ENCODE peak calls at places on chromosomes 3 and 15, in four cellular contexts. One of them, this sample, is unnamed.
A peak's percentile ranks its signal among the peaks of the same experiment; 100 is the strongest.

GRCh38 chr15:84398763-84399701 is 163.5 kb downstream of the GOLGA6L4 start:
- DNase-seq in OCI-LY7: no peak
- DNase-seq in gastrocnemius medialis: no peak
- DNase-seq in lower lobe of right lung: no peak
- DNase-seq in this sample: peak; percentile 12

GRCh38 chr15:96335429-96335807 is 4.9 kb downstream of the NR2F2 start:
- DNase-seq in OCI-LY7: no peak
- DNase-seq in lower lobe of right lung: no peak
- DNase-seq in gastrocnemius medialis: no peak
- DNase-seq in this sample: no peak

GRCh38 chr3:62159693-62160092 is 213.7 kb downstream of the FEZF2 start:
- DNase-seq in lower lobe of right lung: no peak
- DNase-seq in OCI-LY7: no peak
- DNase-seq in gastrocnemius medialis: peak; percentile 92
- DNase-seq in this sample: peak; percentile 76

GRCh38 chr15:82850242-82850591 is 40.8 kb downstream of the WHAMM start:
- DNase-seq in OCI-LY7: no peak
- DNase-seq in lower lobe of right lung: no peak
- DNase-seq in gastrocnemius medialis: no peak
- DNase-seq in this sample: no peak

GRCh38 chr15:42348083-42348482 is 11.2 kb upstream of the CAPN3 start:
- DNase-seq in gastrocnemius medialis: no peak
- DNase-seq in lower lobe of right lung: no peak
- DNase-seq in OCI-LY7: no peak
- DNase-seq in this sample: no peak

GRCh38 chr15:39976291-39977274 is 42.7 kb downstream of the EIF2AK4 start:
- DNase-seq in lower lobe of right lung: peak; percentile 59
- DNase-seq in OCI-LY7: peak; percentile 79
- DNase-seq in gastrocnemius medialis: peak; percentile 51
- DNase-seq in this sample: peak; percentile 45

GRCh38 chr3:172646439-172647015 is 64.3 kb downstream of the NCEH1 start:
- DNase-seq in gastrocnemius medialis: no peak
- DNase-seq in lower lobe of right lung: no peak
- DNase-seq in OCI-LY7: no peak
- DNase-seq in this sample: no peak

GRCh38 chr3:32102289-32102688 is 4.1 kb upstream of the GPD1L start:
- DNase-seq in gastrocnemius medialis: no peak
- DNase-seq in OCI-LY7: peak; percentile 10
- DNase-seq in lower lobe of right lung: no peak
- DNase-seq in this sample: no peak

GRCh38 chr15:85380217-85380859 is at the start of gene AKAP13:
- DNase-seq in gastrocnemius medialis: peak; percentile 98
- DNase-seq in lower lobe of right lung: peak; percentile 99
- DNase-seq in OCI-LY7: peak; percentile 100
- DNase-seq in this sample: peak; percentile 98

GRCh38 chr3:130761730-130762311 is 15.2 kb upstream of the PIK3R4 start:
- DNase-seq in OCI-LY7: no peak
- DNase-seq in lower lobe of right lung: no peak
- DNase-seq in gastrocnemius medialis: no peak
- DNase-seq in this sample: no peak

GRCh38 chr15:70870066-70870465 is 16.1 kb upstream of the LARP6 start:
- DNase-seq in OCI-LY7: no peak
- DNase-seq in gastrocnemius medialis: no peak
- DNase-seq in lower lobe of right lung: no peak
- DNase-seq in this sample: no peak

GRCh38 chr3:15810702-15811101 is 12.9 kb upstream of the ANKRD28 start:
- DNase-seq in OCI-LY7: no peak
- DNase-seq in lower lobe of right lung: no peak
- DNase-seq in gastrocnemius medialis: no peak
- DNase-seq in this sample: no peak
- H3K4me1 ChIP-seq in OCI-LY7: peaks cover 13% of the 10 kb centered on the region
- H3K4me1 ChIP-seq in lower lobe of right lung: peaks cover 17% of the 10 kb centered on the region
- H3K4me1 ChIP-seq in gastrocnemius medialis: peaks cover 14% of the 10 kb centered on the region
- H3K4me1 ChIP-seq in this sample: peaks cover 4% of the 10 kb centered on the region

DNA sequence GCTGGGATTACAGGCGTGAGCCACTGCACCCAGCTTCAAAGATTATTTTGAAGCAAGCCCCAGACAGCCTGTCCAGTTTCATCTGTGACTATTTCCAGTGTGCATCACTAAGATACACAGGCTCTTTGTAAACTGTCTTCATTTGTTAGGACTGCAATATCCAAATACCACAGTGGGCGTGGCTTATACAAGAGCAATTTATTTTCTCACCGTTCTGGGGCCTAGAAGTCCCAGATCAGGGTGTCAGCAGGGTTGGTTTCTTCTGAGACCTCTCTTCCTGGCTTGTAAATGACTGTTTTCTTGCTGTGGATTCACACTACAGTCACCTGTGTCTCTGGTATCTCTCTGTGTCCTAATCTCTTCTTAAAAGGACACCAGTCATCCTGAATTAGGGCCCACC is 59.7 kb downstream of the RLBP1 start:
- DNase-seq in gastrocnemius medialis: no peak
- DNase-seq in OCI-LY7: no peak
- DNase-seq in lower lobe of right lung: no peak
- DNase-seq in this sample: no peak
- H3K4me1 ChIP-seq in gastrocnemius medialis: peaks cover 78% of the 10 kb centered on the region
- H3K4me1 ChIP-seq in OCI-LY7: no peaks in the 10 kb centered on the region
- H3K4me1 ChIP-seq in lower lobe of right lung: peaks cover 28% of the 10 kb centered on the region
- H3K4me1 ChIP-seq in this sample: no peaks in the 10 kb centered on the region

DNA sequence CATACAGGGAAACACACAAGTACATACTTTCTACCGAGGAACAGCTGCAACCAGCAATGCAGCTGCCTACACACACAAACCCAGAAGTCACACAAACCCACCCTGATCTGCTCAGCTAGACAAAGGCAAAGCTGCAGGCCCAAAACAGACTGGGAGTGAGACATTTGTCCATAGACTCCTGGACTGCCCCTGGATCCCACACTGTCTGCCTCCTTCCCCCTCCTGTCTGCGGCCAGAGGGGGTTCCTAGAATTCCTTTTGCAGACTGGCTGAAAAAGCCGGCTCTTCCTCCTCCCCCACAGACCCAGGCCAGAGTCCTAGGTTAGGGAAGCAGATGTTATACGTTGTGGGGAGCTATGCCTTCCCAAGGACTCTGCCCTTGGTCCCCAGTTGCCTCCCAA is 37.2 kb upstream of the CILP start:
- DNase-seq in gastrocnemius medialis: no peak
- DNase-seq in OCI-LY7: no peak
- DNase-seq in lower lobe of right lung: no peak
- DNase-seq in this sample: no peak
- H3K4me1 ChIP-seq in gastrocnemius medialis: peaks cover 4% of the 10 kb centered on the region
- H3K4me1 ChIP-seq in OCI-LY7: no peaks in the 10 kb centered on the region
- H3K4me1 ChIP-seq in lower lobe of right lung: no peaks in the 10 kb centered on the region
- H3K4me1 ChIP-seq in this sample: peaks cover 11% of the 10 kb centered on the region

GRCh38 chr3:194268659-194269487 is 82.3 kb downstream of the CPN2 start:
- DNase-seq in gastrocnemius medialis: no peak
- DNase-seq in OCI-LY7: no peak
- DNase-seq in lower lobe of right lung: peak; percentile 22
- DNase-seq in this sample: no peak

GRCh38 chr3:194266658-194267005 is 84.5 kb downstream of the CPN2 start:
- DNase-seq in gastrocnemius medialis: no peak
- DNase-seq in OCI-LY7: no peak
- DNase-seq in lower lobe of right lung: no peak
- DNase-seq in this sample: peak; percentile 6

GRCh38 chr3:194269610-194270145 is 81.5 kb downstream of the CPN2 start:
- DNase-seq in lower lobe of right lung: peak; percentile 82
- DNase-seq in gastrocnemius medialis: peak; percentile 67
- DNase-seq in OCI-LY7: no peak
- DNase-seq in this sample: peak; percentile 79

GRCh38 chr3:194265996-194266657 is 85.0 kb downstream of the CPN2 start:
- DNase-seq in OCI-LY7: no peak
- DNase-seq in gastrocnemius medialis: no peak
- DNase-seq in lower lobe of right lung: no peak
- DNase-seq in this sample: no peak

DNA sequence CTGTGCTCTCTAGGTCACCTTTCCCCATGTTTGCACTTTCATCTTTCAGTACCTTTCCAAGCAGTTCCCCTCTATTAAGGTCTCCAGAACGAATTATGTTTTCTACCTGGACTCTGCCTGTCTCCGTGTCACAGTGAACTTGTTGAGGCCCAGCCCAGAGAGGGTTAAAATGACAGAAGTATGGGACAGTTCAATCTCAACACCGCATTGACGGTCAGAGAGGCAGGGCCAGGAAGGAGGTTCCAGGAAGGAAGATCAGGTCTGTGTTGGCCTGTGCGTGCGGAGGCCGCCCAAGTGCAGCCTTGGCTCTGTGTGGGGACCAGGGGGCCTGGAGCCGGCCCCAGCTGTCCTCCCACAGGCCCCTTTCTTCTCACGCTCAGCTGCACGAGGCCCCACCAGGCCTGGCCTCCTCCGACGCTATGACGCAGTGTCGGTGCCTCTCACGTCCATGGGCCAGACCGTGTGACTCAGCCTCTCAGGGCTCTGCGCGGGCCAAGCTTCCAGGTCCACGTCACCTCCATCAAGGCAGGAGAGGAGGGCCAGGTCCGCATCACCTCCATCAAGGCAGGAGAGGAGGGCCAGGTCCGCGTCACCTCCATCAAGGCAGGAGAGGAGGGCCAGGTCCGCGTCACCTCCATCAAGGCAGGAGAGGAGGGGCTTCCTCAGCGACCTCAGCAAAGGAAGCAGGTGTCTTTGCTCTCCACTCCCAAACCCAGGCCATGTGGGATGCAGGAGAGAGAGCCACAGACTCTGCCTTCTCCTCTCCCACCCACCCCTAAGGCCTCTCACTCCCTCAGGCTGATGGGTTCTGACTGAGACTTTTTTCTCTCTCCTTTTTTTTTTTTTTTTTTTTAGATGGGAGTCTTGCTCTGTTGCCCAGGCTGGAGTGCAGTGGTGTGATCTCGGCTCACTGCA is 83.1 kb downstream of the CPN2 start:
- DNase-seq in lower lobe of right lung: peak; percentile 43
- DNase-seq in gastrocnemius medialis: no peak
- DNase-seq in OCI-LY7: no peak
- DNase-seq in this sample: peak; percentile 74
- H3K4me1 ChIP-seq in lower lobe of right lung: peaks cover 64% of the 10 kb centered on the region
- H3K4me1 ChIP-seq in gastrocnemius medialis: peaks cover 56% of the 10 kb centered on the region
- H3K4me1 ChIP-seq in OCI-LY7: no peaks in the 10 kb centered on the region
- H3K4me1 ChIP-seq in this sample: peaks cover 19% of the 10 kb centered on the region

DNA sequence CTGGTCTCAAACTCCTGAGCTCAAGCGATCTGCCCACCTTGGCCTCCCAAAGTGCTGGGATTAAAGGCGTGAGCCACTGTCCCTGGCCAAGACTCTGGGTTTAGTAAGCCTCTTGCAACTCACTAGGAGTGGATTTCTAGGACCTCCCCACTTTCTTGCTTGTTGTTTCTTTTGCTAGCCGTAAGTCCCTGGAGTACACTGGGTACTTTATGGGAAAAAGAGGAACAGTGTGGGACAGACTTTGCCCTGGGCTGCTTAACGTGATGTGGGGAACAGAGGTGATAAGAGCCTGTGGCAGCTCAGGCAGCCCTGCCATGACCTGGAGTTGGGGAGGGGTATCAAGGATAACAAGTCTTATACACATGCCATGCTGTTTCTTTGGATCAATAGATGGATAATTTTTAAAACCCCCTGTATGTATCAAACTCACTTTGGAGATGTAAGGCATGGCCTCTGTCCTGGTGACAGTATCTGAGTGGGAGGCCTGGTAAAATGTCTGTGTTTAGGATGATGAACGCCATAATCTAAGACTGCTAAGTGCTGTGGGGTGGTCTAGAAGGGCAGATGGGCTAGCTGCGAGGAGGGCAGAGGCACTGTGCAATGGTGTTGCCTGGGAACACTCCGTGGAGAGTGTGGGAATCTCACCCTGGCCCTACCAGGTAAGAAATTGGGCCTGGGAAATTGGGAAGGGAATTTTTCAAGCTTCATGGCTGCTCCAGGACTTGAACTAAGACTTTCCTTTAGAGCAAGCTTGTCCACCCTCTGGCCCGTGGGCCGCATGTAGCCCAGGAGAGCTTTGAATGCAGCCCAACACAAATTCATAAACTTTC is 54.8 kb downstream of the SMAD3 start:
- DNase-seq in lower lobe of right lung: no peak
- DNase-seq in gastrocnemius medialis: no peak
- DNase-seq in OCI-LY7: no peak
- DNase-seq in this sample: no peak
- H3K4me1 ChIP-seq in lower lobe of right lung: peaks cover 75% of the 10 kb centered on the region
- H3K4me1 ChIP-seq in gastrocnemius medialis: peaks cover 93% of the 10 kb centered on the region
- H3K4me1 ChIP-seq in OCI-LY7: peaks cover 72% of the 10 kb centered on the region
- H3K4me1 ChIP-seq in this sample: peaks cover 17% of the 10 kb centered on the region

GRCh38 chr15:49847937-49848823 is 227.3 kb downstream of the DTWD1 start:
- DNase-seq in lower lobe of right lung: no peak
- DNase-seq in OCI-LY7: no peak
- DNase-seq in gastrocnemius medialis: no peak
- DNase-seq in this sample: no peak
- H3K4me1 ChIP-seq in lower lobe of right lung: no peaks in the 10 kb centered on the region
- H3K4me1 ChIP-seq in OCI-LY7: no peaks in the 10 kb centered on the region
- H3K4me1 ChIP-seq in gastrocnemius medialis: no peaks in the 10 kb centered on the region
- H3K4me1 ChIP-seq in this sample: no peaks in the 10 kb centered on the region

GRCh38 chr3:112038863-112039262 is 4.3 kb downstream of the TMPRSS7 start:
- DNase-seq in lower lobe of right lung: no peak
- DNase-seq in OCI-LY7: peak; percentile 69
- DNase-seq in gastrocnemius medialis: no peak
- DNase-seq in this sample: no peak
- H3K4me1 ChIP-seq in lower lobe of right lung: peaks cover 7% of the 10 kb centered on the region
- H3K4me1 ChIP-seq in OCI-LY7: peaks cover 14% of the 10 kb centered on the region
- H3K4me1 ChIP-seq in gastrocnemius medialis: peaks cover 2% of the 10 kb centered on the region
- H3K4me1 ChIP-seq in this sample: no peaks in the 10 kb centered on the region

GRCh38 chr3:141366285-141367037 is 1.8 kb upstream of the ZBTB38 start:
- DNase-seq in lower lobe of right lung: peak; percentile 64
- DNase-seq in OCI-LY7: no peak
- DNase-seq in gastrocnemius medialis: peak; percentile 80
- DNase-seq in this sample: peak; percentile 66
- H3K4me1 ChIP-seq in lower lobe of right lung: peaks cover 49% of the 10 kb centered on the region
- H3K4me1 ChIP-seq in OCI-LY7: peaks cover 5% of the 10 kb centered on the region
- H3K4me1 ChIP-seq in gastrocnemius medialis: peaks cover 48% of the 10 kb centered on the region
- H3K4me1 ChIP-seq in this sample: peaks cover 13% of the 10 kb centered on the region

DNA sequence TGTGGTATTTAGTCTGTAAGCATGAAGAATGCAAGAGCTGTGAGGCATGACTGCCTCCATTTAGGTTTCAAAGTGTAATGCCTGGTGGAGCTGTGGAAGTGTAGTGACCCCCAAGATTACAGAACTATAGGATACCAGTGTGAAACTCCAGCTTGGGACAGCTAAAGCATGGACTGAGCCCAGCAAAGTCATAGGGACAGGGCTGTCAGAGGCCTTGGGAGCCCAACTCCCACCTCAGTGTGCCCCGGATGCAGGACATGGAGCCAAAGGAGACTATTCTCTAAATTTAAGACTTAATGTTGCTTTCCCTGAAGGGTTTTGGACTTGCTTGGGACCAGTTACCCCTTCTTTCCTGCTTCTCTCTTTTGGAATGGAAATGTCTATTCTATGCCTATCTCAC is 10.8 kb downstream of the GPR15 start:
- DNase-seq in lower lobe of right lung: no peak
- DNase-seq in OCI-LY7: no peak
- DNase-seq in gastrocnemius medialis: no peak
- DNase-seq in this sample: no peak
- H3K4me1 ChIP-seq in lower lobe of right lung: no peaks in the 10 kb centered on the region
- H3K4me1 ChIP-seq in OCI-LY7: peaks cover 57% of the 10 kb centered on the region
- H3K4me1 ChIP-seq in gastrocnemius medialis: no peaks in the 10 kb centered on the region
- H3K4me1 ChIP-seq in this sample: no peaks in the 10 kb centered on the region

This sample was measured in uterus.